ENCODE peak calls at places on chromosomes 11 and 22, in four cellular contexts. A is K562, H is H1, P is HepG2. F is an unnamed sample.

GRCh38 chr11:83573097-83573496 is 286.9 kb upstream of the CCDC90B start:
- DNase-seq in H (no peak), P (no peak), A (no peak), F (no peak)

GRCh38 chr11:2802389-2803185 is 83.0 kb downstream of the CDKN1C start:
- DNase-seq in P (no peak), H (peak), A (no peak), F (no peak)

GRCh38 chr11:43943931-43944751 is 1.7 kb downstream of the C11orf96 start:
- DNase-seq in A (no peak), H (peak), P (no peak), F (no peak)

GRCh38 chr11:60991457-60991856 is 20.0 kb downstream of the CD6 start:
- DNase-seq in H (no peak), P (no peak), A (no peak), F (no peak)

GRCh38 chr22:46004105-46004866 is 27.3 kb upstream of the WNT7B start:
- DNase-seq in A (no peak), H (no peak), P (no peak), F (no peak)

GRCh38 chr11:26088391-26088790 is 243.5 kb upstream of the ANO3 start:
- DNase-seq in P (no peak), H (no peak), A (no peak), F (no peak)

GRCh38 chr22:42433754-42434153 is 1.6 kb upstream of the NFAM1 start:
- DNase-seq in A (no peak), H (no peak), P (no peak), F (no peak)

GRCh38 chr11:18140145-18140544 is 7.8 kb downstream of the MRGPRX3 start:
- DNase-seq in H (no peak), P (no peak), A (no peak), F (no peak)

GRCh38 chr22:16810188-16810802 is 14.9 kb downstream of the XKR3 start:
- DNase-seq in A (peak), P (no peak), H (no peak), F (no peak)

GRCh38 chr11:22133785-22134184 is 59.1 kb upstream of the ANO5 start:
- DNase-seq in A (no peak), H (no peak), P (no peak), F (no peak)

GRCh38 chr22:41844036-41844435 is 11.1 kb downstream of the SREBF2 start:
- DNase-seq in P (no peak), H (no peak), A (no peak), F (no peak)

GRCh38 chr11:34514597-34514996 is 1.0 kb upstream of the ELF5 start:
- DNase-seq in H (no peak), A (no peak), P (no peak), F (no peak)

GRCh38 chr11:71447791-71448256 is 369 bp downstream of the DHCR7 start:
- DNase-seq in P (no peak), H (peak), A (peak), F (no peak)

GRCh38 chr22:36577019-36577418 is 48.1 kb upstream of the EIF3D start:
- DNase-seq in P (peak), A (no peak), H (no peak), F (no peak)

GRCh38 chr11:123233280-123233977 is 38.4 kb upstream of the CLMP start:
- DNase-seq in H (no peak), P (no peak), A (no peak), F (peak)

GRCh38 chr11:88535916-88536547 is 198.5 kb upstream of the CTSC start:
- DNase-seq in A (no peak), P (peak), H (no peak), F (no peak)

GRCh38 chr11:116882386-116882785 is 45.0 kb upstream of the APOA1 start:
- DNase-seq in H (no peak), P (no peak), A (no peak), F (no peak)

GRCh38 chr11:128222245-128222959 is 365.0 kb downstream of the ETS1 start:
- DNase-seq in P (no peak), H (no peak), A (no peak), F (no peak)

GRCh38 chr22:17074648-17075002 is 10.2 kb upstream of the IL17RA start:
- DNase-seq in H (no peak), A (no peak), P (no peak), F (no peak)

GRCh38 chr11:123478352-123478986 is 48.4 kb downstream of the GRAMD1B start:
- DNase-seq in H (no peak), A (peak), P (peak), F (peak)

GRCh38 chr22:38176170-38176741 is 5.4 kb downstream of the PLA2G6 start:
- DNase-seq in A (no peak), H (no peak), P (no peak), F (peak)

GRCh38 chr11:116258821-116259220 is 514.0 kb downstream of the BUD13 start:
- DNase-seq in P (no peak), A (no peak), H (no peak), F (no peak)

GRCh38 chr11:115306703-115307102 is 197.5 kb downstream of the CADM1 start:
- DNase-seq in A (no peak), P (no peak), H (no peak), F (no peak)

GRCh38 chr11:70303070-70303469 is 32.6 kb downstream of the PPFIA1 start:
- DNase-seq in H (no peak), P (no peak), A (no peak), F (no peak)

GRCh38 chr11:69463181-69463891 is 18.1 kb upstream of the LINC01488 start:
- DNase-seq in H (no peak), P (peak), A (no peak), F (no peak)

GRCh38 chr11:6607190-6607635 is 3.6 kb downstream of the ILK start:
- DNase-seq in H (no peak), P (no peak), A (no peak), F (no peak)

GRCh38 chr22:20429254-20430100 is 8.1 kb downstream of the SCARF2 start:
- DNase-seq in A (peak), H (peak), P (no peak), F (no peak)

GRCh38 chr11:70507466-70508230 is 109.3 kb downstream of the CTTN start:
- DNase-seq in H (no peak), P (no peak), A (no peak), F (no peak)

GRCh38 chr11:77088236-77089003 is 14.2 kb upstream of the OMP start:
- DNase-seq in A (no peak), H (no peak), P (no peak), F (no peak)
- TF ChIP-seq BRCA1 in A (no peak), H (no peak), P (no peak), F (no peak)

GRCh38 chr11:86916330-86916729 is 38.9 kb downstream of the FZD4 start:
- DNase-seq in A (no peak), H (no peak), P (no peak), F (no peak)
- H3K4me2 ChIP-seq in A (no peak), H (no peak), P (no peak), F (no peak)

DNA sequence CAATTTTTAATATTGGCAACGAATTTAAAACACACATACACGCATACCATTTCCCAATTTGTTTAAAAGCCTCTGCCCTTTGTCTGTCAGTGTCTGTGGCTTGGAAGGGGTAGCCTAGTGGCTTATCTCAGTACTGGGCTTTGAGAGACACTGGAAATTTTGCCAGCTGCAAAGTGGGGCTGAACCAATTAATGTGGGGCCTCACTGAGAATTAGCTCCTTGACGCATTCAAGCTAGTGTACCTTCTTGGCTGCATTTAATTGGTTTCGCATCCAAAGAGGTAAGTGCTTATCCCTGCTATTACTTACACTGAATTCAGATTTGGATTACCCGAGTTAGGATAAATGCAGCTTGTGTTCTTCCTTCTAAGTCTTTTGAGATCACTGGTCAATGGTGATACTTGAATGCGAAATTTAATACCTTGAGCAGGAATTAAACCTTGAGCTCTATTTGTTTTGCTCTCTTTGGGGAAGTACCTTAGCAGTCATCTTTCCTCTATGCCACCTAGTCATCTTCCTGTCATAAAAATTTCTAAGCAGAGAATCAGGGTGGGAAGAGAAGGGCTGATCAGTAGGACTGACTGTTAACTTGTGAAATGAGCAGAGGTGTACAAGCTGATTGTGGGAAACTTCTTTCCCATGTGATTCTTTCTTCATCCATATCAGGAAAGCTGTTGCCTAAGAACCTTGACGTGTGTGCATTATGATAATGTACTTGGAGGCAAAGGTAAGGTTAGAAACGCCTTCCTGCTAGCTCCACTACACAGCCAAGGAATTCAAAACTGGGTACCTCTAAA is 187.7 kb upstream of the E2F8 start:
- DNase-seq in P (no peak), A (no peak), H (no peak), F (no peak)
- TF ChIP-seq BRCA1 in P (no peak), A (no peak), H (no peak), F (no peak)

GRCh38 chr11:126747315-126747714 is 253.3 kb downstream of the KIRREL3 start:
- DNase-seq in H (no peak), P (no peak), A (no peak), F (no peak)
- H3K4me2 ChIP-seq in H (no peak), P (no peak), A (no peak), F (no peak)

DNA sequence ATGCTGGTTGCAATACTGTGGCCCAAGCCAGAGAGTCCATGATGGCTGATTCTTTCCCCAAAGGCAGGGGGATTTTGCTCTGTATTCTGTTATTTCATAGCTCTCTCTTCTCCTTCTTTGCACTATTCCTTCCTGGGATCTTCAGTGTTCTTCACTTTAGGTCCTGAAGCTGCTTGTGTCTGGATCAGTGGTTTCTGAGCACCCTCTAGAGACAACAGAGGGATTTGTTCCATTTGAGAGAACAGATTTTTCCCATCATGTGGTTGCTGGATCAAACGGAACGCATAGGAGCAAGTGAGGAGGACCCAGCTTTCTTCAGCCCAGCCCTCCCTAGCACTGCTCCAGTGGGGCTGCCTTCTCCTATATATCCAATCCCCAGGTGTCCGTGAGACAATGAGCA is 68.7 kb upstream of the SYN3 start:
- DNase-seq in H (no peak), A (no peak), P (peak), F (no peak)
- TF ChIP-seq BRCA1 in H (no peak), A (no peak), P (no peak), F (no peak)

GRCh38 chr11:92843455-92843854 is 126.0 kb upstream of the MTNR1B start:
- DNase-seq in A (no peak), P (no peak), H (no peak), F (no peak)
- H3K4me2 ChIP-seq in A (no peak), P (no peak), H (no peak), F (no peak)